ENCODE peak calls at places on chromosomes 16 and 17, in nine cellular contexts. U is posterior cingulate gyrus, W is tibial nerve, X is NCI-H748 treated with DMSO at 0.1 percent for 48 hours, L is dorsolateral prefrontal cortex, G is memory B cell, V is AG09309, N is HS-5, T is DMS 273 treated with DMSO at 0.1 percent for 48 hours. Y is an unnamed sample.

GRCh38 chr16:66689282-66689681 is 7.3 kb downstream of the CMTM4 start:
- DNase-seq in U (no peak), W (no peak), X (no peak), L (no peak), G (no peak), V (no peak), N (no peak), T (no peak), Y (no peak)

GRCh38 chr16:89112377-89113151 is 18.9 kb downstream of the ACSF3 start:
- DNase-seq in U (peak; percentile 48), W (no peak), X (no peak), L (no peak), G (no peak), V (no peak), N (no peak), T (no peak), Y (no peak)

GRCh38 chr17:21242026-21242700 is 11.0 kb downstream of the NATD1 start:
- DNase-seq in U (no peak), W (no peak), X (no peak), L (no peak), G (no peak), V (no peak), N (no peak), T (no peak), Y (no peak)

GRCh38 chr16:11978080-11978479 is 1.5 kb downstream of the SNX29 start:
- DNase-seq in U (no peak), W (no peak), X (no peak), L (no peak), G (no peak), V (no peak), N (no peak), T (no peak), Y (no peak)

GRCh38 chr16:27972500-27972899 is 91.0 kb downstream of the GSG1L start:
- DNase-seq in U (no peak), W (no peak), X (peak; percentile 20), L (no peak), G (peak; percentile 8), V (no peak), N (peak; percentile 6), T (peak; percentile 54), Y (peak; percentile 79)

GRCh38 chr17:62860962-62861873 is 53.1 kb upstream of the MARCHF10 start:
- DNase-seq in U (no peak), W (no peak), X (no peak), L (no peak), G (no peak), V (no peak), N (no peak), T (no peak), Y (no peak)

GRCh38 chr17:31541559-31541958 is 150.1 kb downstream of the RAB11FIP4 start:
- DNase-seq in U (peak; percentile 32), W (no peak), X (no peak), L (no peak), G (no peak), V (no peak), N (no peak), T (no peak), Y (no peak)

GRCh38 chr16:67104845-67105244 is 4.9 kb upstream of the PHAF1 start:
- DNase-seq in U (no peak), W (no peak), X (no peak), L (no peak), G (peak; percentile 11), V (no peak), N (no peak), T (no peak), Y (no peak)

GRCh38 chr17:2137342-2138098 is 82.6 kb downstream of the HIC1 start:
- DNase-seq in U (no peak), W (no peak), X (no peak), L (no peak), G (peak; percentile 7), V (peak; percentile 32), N (no peak), T (no peak), Y (no peak)

GRCh38 chr17:70017112-70017511 is 57.9 kb upstream of the KCNJ16 start:
- DNase-seq in U (no peak), W (no peak), X (no peak), L (no peak), G (no peak), V (no peak), N (no peak), T (no peak), Y (no peak)

GRCh38 chr17:56831364-56832095 is 2.2 kb downstream of the C17orf67 start:
- DNase-seq in U (no peak), W (no peak), X (no peak), L (no peak), G (no peak), V (no peak), N (no peak), T (no peak), Y (no peak)

GRCh38 chr16:11405331-11406176 is 60.3 kb downstream of the RMI2 start:
- DNase-seq in U (peak; percentile 45), W (no peak), X (peak; percentile 19), L (no peak), G (peak; percentile 38), V (no peak), N (no peak), T (peak; percentile 10), Y (peak; percentile 78)

Y was measured in activated CD8-positive, alpha-beta T cell treated with anti-CD3 and anti-CD28 coated beads, Interleukin-2, amount 10 ng/mL, durations not matched to agents 7 days and 5 days.